ENCODE peak calls at places on chromosomes 11 and 22, in six cellular contexts. Z is MG63; T is OCI-LY7; U is esophagus squamous epithelium; J is ovary; C is CD8-positive, alpha-beta T cell. E is an unnamed sample.

GRCh38 chr11:119641991-119642745 is 86.8 kb downstream of the NECTIN1 start:
- DNase-seq in U (no peak), J (no peak), T (peak; percentile 55), Z (peak; percentile 60), C (no peak), E (peak; percentile 5)

GRCh38 chr11:30879322-30880020 is 293.3 kb upstream of the MPPED2 start:
- DNase-seq in J (no peak), U (no peak), C (no peak), T (no peak), Z (no peak), E (no peak)

GRCh38 chr11:68295940-68296339 is 16.5 kb upstream of the LRP5 start:
- DNase-seq in C (no peak), T (no peak), J (no peak), U (no peak), Z (no peak), E (no peak)

GRCh38 chr11:112524808-112525207 is 264.1 kb upstream of the PLET1 start:
- DNase-seq in T (no peak), U (no peak), J (no peak), Z (peak; percentile 88), C (no peak), E (no peak)

GRCh38 chr22:30649430-30650007 is 13.9 kb downstream of the SLC35E4 start:
- DNase-seq in U (peak; percentile 30), J (no peak), C (peak; percentile 12), T (no peak), Z (peak; percentile 85), E (peak; percentile 88)

GRCh38 chr11:80720295-80720694 is 1279.5 kb upstream of the TENM4 start:
- DNase-seq in Z (no peak), U (no peak), J (no peak), T (no peak), C (no peak), E (no peak)

GRCh38 chr11:93285430-93285829 is 45.1 kb upstream of the DEUP1 start:
- DNase-seq in J (no peak), Z (no peak), C (no peak), U (no peak), T (no peak), E (no peak)

GRCh38 chr11:72848846-72849466 is 34.7 kb downstream of the ATG16L2 start:
- DNase-seq in T (peak; percentile 36), J (peak; percentile 37), U (no peak), Z (no peak), C (no peak), E (peak; percentile 60)

GRCh38 chr22:38452373-38453064 is 2.5 kb downstream of the KCNJ4 start:
- DNase-seq in T (no peak), U (no peak), J (no peak), Z (peak; percentile 72), C (no peak), E (peak; percentile 26)

GRCh38 chr11:64859542-64860414 is 15.3 kb upstream of the CDC42BPG start:
- DNase-seq in Z (no peak), C (no peak), J (no peak), U (no peak), T (peak; percentile 85), E (no peak)

GRCh38 chr11:58926695-58927094 is 12.6 kb upstream of the GLYATL1 start:
- DNase-seq in U (no peak), T (no peak), C (no peak), J (no peak), Z (no peak), E (peak; percentile 79)

GRCh38 chr11:95230054-95231034 is 658 bp downstream of the SESN3 start:
- DNase-seq in C (peak; percentile 1), T (peak; percentile 48), J (peak; percentile 52), Z (no peak), U (no peak), E (no peak)

GRCh38 chr22:36373258-36373579 is 14.5 kb downstream of the MYH9 start:
- DNase-seq in U (no peak), T (no peak), C (no peak), Z (no peak), J (no peak), E (peak; percentile 9)

GRCh38 chr11:114162719-114163123 is 103.2 kb downstream of the ZBTB16 start:
- DNase-seq in J (peak; percentile 91), Z (peak; percentile 92), T (no peak), C (no peak), U (peak; percentile 17), E (peak; percentile 94)

GRCh38 chr22:35349704-35350538 is 31.0 kb upstream of the HMOX1 start:
- DNase-seq in Z (no peak), J (peak; percentile 66), C (no peak), U (no peak), T (peak; percentile 84), E (peak; percentile 37)

GRCh38 chr22:48506506-48507145 is 1321.0 kb downstream of the BRD1 start:
- DNase-seq in U (no peak), C (no peak), T (no peak), J (no peak), Z (no peak), E (no peak)

GRCh38 chr22:48507595-48508350 is 1319.9 kb downstream of the BRD1 start:
- DNase-seq in U (no peak), J (no peak), C (no peak), Z (no peak), T (no peak), E (no peak)

GRCh38 chr22:48505891-48506290 is 1321.8 kb downstream of the BRD1 start:
- DNase-seq in C (no peak), J (no peak), Z (no peak), T (no peak), U (no peak), E (no peak)

GRCh38 chr22:48504519-48505140 is 1323.0 kb downstream of the BRD1 start:
- DNase-seq in J (no peak), U (no peak), T (no peak), C (no peak), Z (no peak), E (no peak)

GRCh38 chr22:48507171-48507570 is 1320.5 kb downstream of the BRD1 start:
- DNase-seq in Z (no peak), T (no peak), U (no peak), J (no peak), C (no peak), E (no peak)
- H3K9me3 ChIP-seq in Z (no peaks in the 10 kb centered on the region), T (no peaks in the 10 kb centered on the region), U (no peaks in the 10 kb centered on the region), J (no peaks in the 10 kb centered on the region), C (no peaks in the 10 kb centered on the region), E (peaks cover 55% of the 10 kb centered on the region)

GRCh38 chr11:42112896-42113295 is 653.4 kb upstream of the LRRC4C start:
- DNase-seq in Z (no peak), U (no peak), C (no peak), J (no peak), T (no peak), E (no peak)
- H3K9me3 ChIP-seq in Z (no peaks in the 10 kb centered on the region), U (no peaks in the 10 kb centered on the region), C (no peaks in the 10 kb centered on the region), J (no peaks in the 10 kb centered on the region), T (no peaks in the 10 kb centered on the region), E (peaks cover 2% of the 10 kb centered on the region)

GRCh38 chr22:28911777-28912669 is 28.7 kb downstream of the ZNRF3 start:
- DNase-seq in U (no peak), Z (peak; percentile 25), T (no peak), C (no peak), J (no peak), E (peak; percentile 65)

GRCh38 chr22:28911279-28911640 is 27.9 kb downstream of the ZNRF3 start:
- DNase-seq in C (no peak), J (no peak), U (no peak), T (no peak), Z (no peak), E (no peak)

GRCh38 chr22:28920757-28921584 is 37.6 kb downstream of the ZNRF3 start:
- DNase-seq in U (no peak), Z (no peak), J (no peak), T (peak; percentile 24), C (no peak), E (no peak)

GRCh38 chr22:28917747-28918543 is 34.6 kb downstream of the ZNRF3 start:
- DNase-seq in U (no peak), J (peak; percentile 40), Z (no peak), C (no peak), T (peak; percentile 40), E (peak; percentile 31)

DNA sequence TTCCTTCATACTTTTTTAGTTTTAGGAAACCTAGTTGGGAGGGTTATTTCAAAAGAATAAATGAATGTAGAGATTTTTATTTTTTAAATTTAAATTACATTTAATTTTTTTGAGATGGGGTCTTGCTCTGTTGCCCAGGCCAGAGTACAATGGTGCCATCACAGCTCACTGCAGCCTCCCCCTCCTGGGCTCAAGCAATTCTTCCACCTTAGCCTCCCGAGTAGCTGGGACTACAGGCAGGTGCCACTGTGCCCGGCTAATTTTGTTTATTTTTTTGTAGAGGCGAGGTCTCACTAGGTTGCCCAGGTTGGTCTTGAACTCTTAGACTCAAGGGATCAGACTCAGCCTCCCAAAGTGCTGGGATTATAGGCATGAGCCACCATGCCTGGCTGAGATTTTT is 32.6 kb downstream of the ZNRF3 start:
- DNase-seq in Z (no peak), U (no peak), T (no peak), C (no peak), J (no peak), E (no peak)
- H3K9me3 ChIP-seq in Z (no peaks in the 10 kb centered on the region), U (no peaks in the 10 kb centered on the region), T (no peaks in the 10 kb centered on the region), C (no peaks in the 10 kb centered on the region), J (no peaks in the 10 kb centered on the region), E (no peaks in the 10 kb centered on the region)

DNA sequence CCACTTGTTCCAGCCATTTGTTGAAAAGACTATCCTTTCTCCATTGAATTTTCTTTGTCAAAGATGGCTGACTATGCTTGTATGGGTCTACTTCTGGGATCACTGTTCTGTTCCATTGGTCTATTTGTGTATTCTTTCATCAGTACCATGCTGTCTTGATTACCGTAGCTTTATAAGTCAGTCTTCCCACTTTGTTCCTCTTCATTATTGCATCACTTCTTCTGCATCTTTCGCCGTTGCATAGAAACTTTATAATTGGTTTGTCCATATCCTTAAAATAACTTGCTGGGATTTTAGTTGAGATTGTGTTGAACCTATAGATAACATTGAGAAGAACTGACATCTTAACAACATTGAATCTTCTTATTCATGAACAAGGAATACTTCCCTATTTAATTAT is 598.8 kb downstream of the TBC1D22A start:
- DNase-seq in U (no peak), J (no peak), C (no peak), Z (no peak), T (no peak), E (no peak)
- H3K9me3 ChIP-seq in U (no peaks in the 10 kb centered on the region), J (no peaks in the 10 kb centered on the region), C (no peaks in the 10 kb centered on the region), Z (peaks cover 7% of the 10 kb centered on the region), T (peaks cover 3% of the 10 kb centered on the region), E (no peaks in the 10 kb centered on the region)

GRCh38 chr11:65934014-65934413 is 11.3 kb upstream of the TSGA10IP start:
- DNase-seq in Z (no peak), C (no peak), J (no peak), T (no peak), U (no peak), E (peak; percentile 63)
- H3K9me3 ChIP-seq in Z (no peaks in the 10 kb centered on the region), C (no peaks in the 10 kb centered on the region), J (no peaks in the 10 kb centered on the region), T (no peaks in the 10 kb centered on the region), U (no peaks in the 10 kb centered on the region), E (no peaks in the 10 kb centered on the region)

E was measured in IMR-90.